ENCODE peak calls at places on chromosomes 7 and 10, in four cellular contexts. Q, Z, H and X are unnamed samples. For H3K4me1, the result is how much of the 10 kb centered on the place peaks cover.

GRCh38 chr7:212754-213153 is 20.4 kb downstream of the FAM20C start:
- DNase-seq in Q (no peak), Z (no peak), H (no peak), X (no peak)

GRCh38 chr10:97648557-97649404 is 8.3 kb downstream of the PI4K2A start:
- DNase-seq in Q (peak), Z (peak), H (peak), X (no peak)

GRCh38 chr10:130179640-130180039 is 43.4 kb downstream of the GLRX3 start:
- DNase-seq in Q (peak), Z (no peak), H (peak), X (no peak)

GRCh38 chr10:126749030-126749655 is 78.7 kb upstream of the C10orf90 start:
- DNase-seq in Q (peak), Z (peak), H (peak), X (peak)

GRCh38 chr7:86559096-86559495 is 84.6 kb upstream of the GRM3 start:
- DNase-seq in Q (no peak), Z (no peak), H (no peak), X (no peak)

GRCh38 chr10:13536674-13537366 is 8.0 kb upstream of the BEND7 start:
- DNase-seq in Q (peak), Z (peak), H (peak), X (peak)

GRCh38 chr7:120344276-120344675 is 71.3 kb downstream of the KCND2 start:
- DNase-seq in Q (no peak), Z (no peak), H (no peak), X (no peak)

GRCh38 chr7:39691821-39692220 is 68.4 kb downstream of the RALA start:
- DNase-seq in Q (peak), Z (no peak), H (no peak), X (no peak)

GRCh38 chr7:99124636-99125504 is 19.0 kb downstream of the SMURF1 start:
- DNase-seq in Q (no peak), Z (no peak), H (no peak), X (no peak)

GRCh38 chr7:123945938-123946337 is 20.9 kb downstream of the SPAM1 start:
- DNase-seq in Q (no peak), Z (no peak), H (no peak), X (no peak)

GRCh38 chr10:62166331-62167154 is 102.1 kb downstream of the RTKN2 start:
- DNase-seq in Q (no peak), Z (no peak), H (no peak), X (no peak)

GRCh38 chr10:132783165-132783736 is 2.7 kb downstream of the NKX6-2 start:
- DNase-seq in Q (no peak), Z (no peak), H (no peak), X (no peak)

GRCh38 chr10:86306628-86307278 is 59.8 kb downstream of the GRID1 start:
- DNase-seq in Q (no peak), Z (no peak), H (no peak), X (no peak)

GRCh38 chr10:43197834-43198681 is 59.8 kb downstream of the CSGALNACT2 start:
- DNase-seq in Q (no peak), Z (no peak), H (peak), X (no peak)

GRCh38 chr10:132107211-132107946 is 41.6 kb downstream of the JAKMIP3 start:
- DNase-seq in Q (no peak), Z (no peak), H (no peak), X (no peak)

GRCh38 chr10:69335063-69335587 is 56.8 kb downstream of the HK1 start:
- DNase-seq in Q (no peak), Z (no peak), H (no peak), X (peak)

GRCh38 chr10:122841569-122841968 is 4.1 kb downstream of the CUZD1 start:
- DNase-seq in Q (no peak), Z (no peak), H (no peak), X (no peak)

GRCh38 chr7:16421333-16422099 is at the start of gene CRPPA:
- DNase-seq in Q (peak), Z (peak), H (no peak), X (peak)

GRCh38 chr7:5594616-5595544 is 171.2 kb upstream of the TNRC18 start:
- DNase-seq in Q (no peak), Z (no peak), H (no peak), X (peak)

GRCh38 chr7:95046494-95047240 is 139.3 kb downstream of the PPP1R9A start:
- DNase-seq in Q (peak), Z (no peak), H (no peak), X (no peak)
- H3K27ac ChIP-seq in Q (no peak), Z (no peak), H (no peak), X (no peak)

DNA sequence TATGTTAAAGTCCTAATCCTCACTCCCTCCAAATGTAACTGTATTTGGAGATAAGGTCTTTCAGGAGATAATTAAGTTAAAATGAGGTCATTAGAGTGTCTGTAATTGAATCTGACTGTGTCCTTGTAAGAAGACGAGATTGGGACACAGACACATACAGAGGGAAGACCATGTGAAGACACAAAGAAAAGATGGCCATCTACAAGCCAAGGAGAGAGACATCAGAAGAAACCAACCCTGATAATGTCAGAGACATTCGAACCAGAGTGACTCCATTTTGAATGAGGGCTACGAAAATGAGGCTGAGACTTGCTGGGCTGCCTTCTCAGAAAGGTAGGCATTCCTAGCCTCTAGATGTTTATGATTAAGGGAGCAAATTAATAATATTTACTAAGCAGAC is 542 bp upstream of the SAMD9L start:
- DNase-seq in Q (no peak), Z (no peak), H (no peak), X (no peak)
- H3K4me3 ChIP-seq in Q (no peak), Z (no peak), H (peak), X (peak)

GRCh38 chr7:28889290-28889689 is 68.8 kb downstream of the TRIL start:
- DNase-seq in Q (no peak), Z (no peak), H (no peak), X (no peak)

GRCh38 chr7:28891192-28891872 is 66.8 kb downstream of the TRIL start:
- DNase-seq in Q (no peak), Z (no peak), H (no peak), X (no peak)

GRCh38 chr7:28890137-28890536 is 68.0 kb downstream of the TRIL start:
- DNase-seq in Q (no peak), Z (no peak), H (no peak), X (no peak)

DNA sequence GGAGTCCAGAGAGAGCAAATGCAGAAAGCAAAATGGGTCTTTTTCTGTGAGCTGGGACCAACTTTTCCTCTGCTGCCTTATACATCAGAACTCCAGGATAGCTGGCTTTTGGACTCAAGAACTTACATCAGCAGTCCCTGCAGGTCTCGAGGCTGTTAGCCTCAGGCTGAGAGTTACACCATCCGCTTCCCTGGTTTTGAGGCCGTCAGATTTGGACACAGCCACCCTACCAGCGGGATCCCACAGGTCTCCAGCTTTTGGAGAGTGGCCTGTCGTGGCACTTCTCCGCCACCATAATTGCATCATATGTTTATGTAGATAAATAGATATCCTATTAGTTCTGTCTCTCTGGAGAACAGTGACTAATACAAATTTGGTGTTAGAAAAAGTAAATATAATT is 64.2 kb downstream of the TRIL start:
- DNase-seq in Q (no peak), Z (no peak), H (no peak), X (no peak)
- H3K4me1 ChIP-seq in Q (under half), Z (under half), H (under half), X (under half)

GRCh38 chr7:44216521-44217030 is 15.8 kb downstream of the YKT6 start:
- DNase-seq in Q (no peak), Z (no peak), H (no peak), X (peak)

GRCh38 chr7:44219371-44220045 is 18.7 kb downstream of the YKT6 start:
- DNase-seq in Q (no peak), Z (no peak), H (no peak), X (no peak)

GRCh38 chr7:44218418-44219201 is 17.8 kb downstream of the YKT6 start:
- DNase-seq in Q (no peak), Z (no peak), H (no peak), X (no peak)

GRCh38 chr7:44217133-44217714 is 16.4 kb downstream of the YKT6 start:
- DNase-seq in Q (no peak), Z (no peak), H (no peak), X (no peak)

DNA sequence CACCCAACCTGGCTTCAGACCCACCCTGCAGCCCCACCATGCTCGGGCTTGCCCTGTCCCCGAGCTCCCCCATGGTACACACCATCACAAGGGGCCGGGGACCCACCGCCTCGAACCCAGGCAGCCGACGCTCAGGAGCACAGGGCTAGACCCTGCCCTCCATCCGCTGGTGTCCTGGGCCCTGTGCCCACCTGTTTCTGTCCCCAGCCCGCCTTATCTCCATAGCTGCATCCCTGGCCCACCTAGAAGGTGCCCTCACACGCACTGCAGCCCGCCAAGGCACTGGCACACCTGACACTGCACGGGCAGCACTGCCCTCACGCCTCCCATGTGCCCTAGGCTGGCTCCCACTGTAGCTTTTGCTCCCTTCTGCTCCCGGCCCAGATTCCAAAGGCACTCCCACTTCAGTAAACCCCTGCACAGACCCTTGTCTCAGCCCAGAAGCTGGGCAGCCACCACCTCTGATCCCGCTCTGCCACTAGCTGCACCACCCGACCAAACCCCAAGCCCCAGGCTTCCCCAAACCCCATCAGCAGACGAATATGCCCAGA is 17.1 kb downstream of the YKT6 start:
- DNase-seq in Q (no peak), Z (no peak), H (no peak), X (no peak)
- H3K27ac ChIP-seq in Q (no peak), Z (no peak), H (no peak), X (no peak)

DNA sequence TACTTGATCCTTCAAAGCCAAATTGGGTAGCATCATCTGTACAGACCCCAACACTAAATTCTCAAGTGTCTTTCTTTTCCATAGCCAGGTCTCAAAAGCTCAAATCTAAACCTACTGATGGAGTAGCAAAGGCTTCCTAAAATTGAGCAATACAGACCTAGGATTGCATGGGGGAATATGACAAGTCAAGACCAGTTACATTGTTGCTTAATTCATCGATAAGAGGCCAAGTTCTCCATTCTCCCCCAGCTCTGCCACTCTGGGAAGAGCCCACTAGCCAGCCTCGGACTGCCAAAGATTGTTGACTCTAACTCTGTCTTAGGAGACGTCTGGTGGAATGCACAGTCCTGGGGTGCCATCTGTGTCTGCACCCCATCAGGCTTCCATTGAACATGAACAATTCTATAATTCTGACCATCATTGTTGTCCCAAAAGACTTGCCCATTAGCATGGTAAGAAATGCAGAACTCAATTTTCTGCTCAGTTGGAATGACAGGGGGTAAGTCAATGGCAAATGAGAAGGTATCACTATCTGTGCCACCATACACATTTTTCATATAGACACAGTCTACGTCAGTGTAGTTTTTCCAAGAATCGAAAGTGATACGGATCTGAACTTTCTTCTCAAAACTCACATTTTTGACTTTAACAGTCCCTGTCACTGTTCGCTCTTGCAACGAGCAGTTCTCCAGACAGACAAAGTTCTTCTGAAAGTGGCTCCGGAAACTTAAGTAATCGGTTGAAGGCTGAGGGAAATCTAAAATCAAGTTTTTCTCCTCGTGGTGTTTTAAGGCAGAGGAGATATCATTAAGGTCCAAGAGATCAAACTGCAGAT is 2.9 kb downstream of the PPP1R3C start:
- DNase-seq in Q (no peak), Z (no peak), H (no peak), X (no peak)
- H3K4me3 ChIP-seq in Q (no peak), Z (no peak), H (peak), X (peak)